ENCODE peak calls at places on chromosomes 1 and 21, in seven cellular contexts. X is aorta; Q is CD8-positive, alpha-beta T cell; P is iPS DF 6.9; V is IMR-90; J is RWPE2; Z is upper lobe of right lung. F is an unnamed sample.

GRCh38 chr1:25572708-25573590 is 29.5 kb downstream of the LDLRAP1 start:
- DNase-seq in V (peak; percentile 42), X (no peak), P (no peak), Z (peak; percentile 74), Q (no peak), J (no peak), F (peak; percentile 56)

GRCh38 chr1:19424651-19425570 is 60.4 kb downstream of the CAPZB start:
- DNase-seq in X (no peak), Q (no peak), J (no peak), Z (no peak), V (no peak), P (no peak), F (no peak)

GRCh38 chr1:7727816-7728477 is 43.1 kb upstream of the VAMP3 start:
- DNase-seq in P (no peak), Q (no peak), X (no peak), V (no peak), Z (no peak), J (no peak), F (no peak)

GRCh38 chr1:11984121-11984520 is 3.9 kb downstream of the MFN2 start:
- DNase-seq in Q (no peak), P (no peak), J (no peak), Z (no peak), V (no peak), X (no peak), F (no peak)

GRCh38 chr1:26696645-26697440 is 1.0 kb downstream of the ARID1A start:
- DNase-seq in Z (peak; percentile 79), Q (peak; percentile 55), P (no peak), X (peak; percentile 66), V (no peak), J (peak; percentile 59), F (peak; percentile 72)

GRCh38 chr1:68358439-68358838 is 91.3 kb downstream of the RPE65 start:
- DNase-seq in X (no peak), J (no peak), Q (no peak), V (peak; percentile 8), Z (no peak), P (no peak), F (no peak)

GRCh38 chr21:41369105-41369914 is 7.5 kb downstream of the MX2 start:
- DNase-seq in V (no peak), P (no peak), Z (peak; percentile 63), J (no peak), Q (no peak), X (no peak), F (no peak)

GRCh38 chr1:20867847-20868246 is 80.7 kb upstream of the HP1BP3 start:
- DNase-seq in X (no peak), P (no peak), V (peak; percentile 53), J (no peak), Z (no peak), Q (no peak), F (no peak)

GRCh38 chr1:225763815-225764548 is 13.6 kb upstream of the SRP9 start:
- DNase-seq in X (peak; percentile 79), P (no peak), Z (no peak), Q (no peak), J (no peak), V (peak; percentile 54), F (no peak)

GRCh38 chr1:178614286-178614685 is 101.4 kb downstream of the TEX35 start:
- DNase-seq in Q (no peak), Z (no peak), V (no peak), X (no peak), P (no peak), J (no peak), F (no peak)

GRCh38 chr1:100463809-100464424 is 74.0 kb upstream of the GPR88 start:
- DNase-seq in J (no peak), Q (peak; percentile 17), V (peak; percentile 64), P (no peak), X (peak; percentile 72), Z (peak; percentile 66), F (no peak)

GRCh38 chr1:113870778-113871177 is 734 bp downstream of the PTPN22 start:
- DNase-seq in V (no peak), Z (no peak), Q (no peak), J (no peak), P (no peak), X (no peak), F (no peak)

GRCh38 chr1:235640580-235640979 is 9.0 kb downstream of the GNG4 start:
- DNase-seq in P (no peak), X (no peak), J (no peak), V (no peak), Z (no peak), Q (no peak), F (no peak)

GRCh38 chr1:19628879-19629278 is 15.2 kb upstream of the NBL1 start:
- DNase-seq in X (no peak), Q (no peak), P (no peak), Z (no peak), V (no peak), J (no peak), F (no peak)

DNA sequence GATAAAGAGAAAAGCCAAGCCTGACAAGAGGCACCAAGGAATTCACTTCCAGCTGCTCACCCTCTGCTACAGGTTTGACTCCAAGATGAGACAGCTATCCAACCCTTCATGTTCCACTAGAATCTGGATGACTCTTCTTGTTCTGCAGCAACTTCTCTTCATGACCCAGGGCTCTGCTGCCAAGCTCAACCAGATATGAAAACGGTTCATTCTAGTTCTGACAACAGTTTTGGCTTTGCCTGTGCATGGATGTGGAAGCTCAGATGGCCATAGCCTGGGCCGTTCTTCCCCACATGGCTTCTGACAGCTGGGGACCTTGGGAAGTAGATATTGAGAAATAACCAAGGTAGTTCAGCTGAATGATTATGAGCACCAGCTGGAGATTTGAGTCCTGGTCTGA is 13.7 kb downstream of the PI4KB start:
- DNase-seq in J (no peak), X (no peak), Z (no peak), P (no peak), Q (no peak), V (no peak), F (no peak)
- H3K4me3 ChIP-seq in J (no peak overlapping the region), X (no peak overlapping the region), Z (no peak overlapping the region), P (no peak overlapping the region), Q (no peak overlapping the region), V (no peak overlapping the region), F (no peak overlapping the region)

DNA sequence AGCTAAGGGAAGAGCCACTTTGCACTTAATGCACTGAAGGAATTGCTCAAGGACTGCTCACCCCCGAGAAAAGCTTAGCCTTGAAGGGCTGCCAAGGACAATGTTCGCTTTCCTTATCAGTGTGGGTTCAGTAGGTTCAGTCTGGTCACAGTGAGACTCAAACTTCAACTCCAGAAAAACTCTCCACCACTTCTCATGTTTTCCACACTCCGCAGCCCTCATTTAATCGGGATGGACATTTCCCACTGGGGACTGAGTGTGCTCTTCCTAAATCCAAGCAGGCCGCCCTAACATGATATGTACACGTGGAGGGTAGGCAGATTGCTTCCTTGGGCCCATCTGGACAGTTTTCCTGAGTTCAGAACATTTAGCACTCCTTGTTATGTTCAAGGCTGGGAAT is 19.5 kb downstream of the SUSD4 start:
- DNase-seq in P (no peak), V (no peak), X (no peak), Q (no peak), Z (no peak), J (no peak), F (no peak)
- H3K4me1 ChIP-seq in P (no peaks in the 10 kb centered on the region), V (no peaks in the 10 kb centered on the region), X (no peaks in the 10 kb centered on the region), Q (no peaks in the 10 kb centered on the region), Z (no peaks in the 10 kb centered on the region), J (no peaks in the 10 kb centered on the region), F (no peaks in the 10 kb centered on the region)

GRCh38 chr1:85393490-85393889 is 71.5 kb downstream of the DDAH1 start:
- DNase-seq in V (no peak), J (no peak), P (no peak), Z (no peak), Q (no peak), X (no peak), F (no peak)

GRCh38 chr1:85386068-85386722 is 78.8 kb downstream of the DDAH1 start:
- DNase-seq in V (no peak), J (no peak), Z (no peak), X (no peak), Q (no peak), P (no peak), F (no peak)

GRCh38 chr1:85387781-85388180 is 77.2 kb downstream of the DDAH1 start:
- DNase-seq in P (no peak), V (no peak), J (no peak), Z (no peak), Q (no peak), X (no peak), F (no peak)
- H3K9me3 ChIP-seq in P (no peaks in the 10 kb centered on the region), V (peaks cover 2% of the 10 kb centered on the region), J (peaks cover 5% of the 10 kb centered on the region), Z (peaks cover 9% of the 10 kb centered on the region), Q (no peaks in the 10 kb centered on the region), X (no peaks in the 10 kb centered on the region), F (no peaks in the 10 kb centered on the region)

DNA sequence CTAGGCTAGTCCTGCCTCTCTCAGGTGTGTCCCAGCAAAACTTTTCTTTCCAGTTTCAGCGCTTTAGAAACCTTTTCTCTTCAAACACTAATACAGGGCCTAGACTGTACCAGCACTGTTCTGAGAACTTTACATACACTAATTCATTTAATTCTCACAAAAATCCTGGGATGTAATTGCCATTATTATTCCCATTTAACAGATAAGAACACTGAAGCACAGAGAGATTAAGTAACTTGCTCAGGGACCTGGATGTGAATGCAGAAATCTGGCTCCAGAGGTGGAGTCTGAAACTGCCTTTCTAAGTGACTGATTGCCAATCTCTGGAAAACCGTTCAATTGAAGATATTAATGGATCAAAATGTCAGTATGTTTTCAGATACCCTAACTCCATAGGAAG is 849 bp upstream of the UCK2 start:
- DNase-seq in V (no peak), Z (no peak), P (no peak), X (no peak), J (no peak), Q (no peak), F (no peak)
- H3K4me3 ChIP-seq in V (no peak overlapping the region), Z (peak overlapping the region; percentile 85), P (no peak overlapping the region), X (peak overlapping the region; percentile 69), J (no peak overlapping the region), Q (no peak overlapping the region), F (peak overlapping the region; percentile 76)

GRCh38 chr1:35324486-35324885 is 56.0 kb downstream of the ZMYM4 start:
- DNase-seq in J (no peak), P (no peak), Q (no peak), V (peak; percentile 58), Z (no peak), X (no peak), F (no peak)
- H3K4me1 ChIP-seq in J (no peaks in the 10 kb centered on the region), P (no peaks in the 10 kb centered on the region), Q (no peaks in the 10 kb centered on the region), V (no peaks in the 10 kb centered on the region), Z (peaks cover 14% of the 10 kb centered on the region), X (no peaks in the 10 kb centered on the region), F (no peaks in the 10 kb centered on the region)

DNA sequence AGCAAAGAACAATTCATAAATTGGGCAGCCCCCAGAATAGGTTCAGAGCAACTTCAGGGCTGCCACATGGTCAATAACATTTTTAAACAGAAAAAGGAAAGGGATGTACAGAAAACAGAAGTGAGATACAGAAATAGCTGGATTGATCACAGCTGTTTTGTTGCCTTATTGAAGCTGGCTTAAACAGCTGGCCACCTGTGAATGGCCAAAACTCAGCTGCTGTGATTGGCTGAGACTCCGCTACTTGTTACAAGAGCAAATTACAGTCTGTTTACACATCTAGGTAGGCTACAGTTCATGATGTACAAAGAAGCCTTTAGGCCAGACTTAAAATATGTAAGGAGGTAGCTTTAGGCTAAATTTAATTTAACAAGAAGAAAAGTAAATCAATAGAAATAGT is 11.6 kb upstream of the IFNAR1 start:
- DNase-seq in P (no peak), Z (no peak), Q (no peak), X (no peak), V (no peak), J (no peak), F (no peak)
- H3K9me3 ChIP-seq in P (no peaks in the 10 kb centered on the region), Z (no peaks in the 10 kb centered on the region), Q (no peaks in the 10 kb centered on the region), X (peaks cover 1% of the 10 kb centered on the region), V (peaks cover 4% of the 10 kb centered on the region), J (no peaks in the 10 kb centered on the region), F (no peaks in the 10 kb centered on the region)

F was measured in CD4-positive, CD25-positive, alpha-beta regulatory T cell.